ENCODE peak calls at places on chromosome 13, in eight cellular contexts. One of them, this sample, is unnamed.

GRCh38 chr13:33838567-33839131 is 20.7 kb downstream of the RFC3 start:
- DNase-seq in esophagus muscularis mucosa: no peak
- DNase-seq in pancreas: no peak
- DNase-seq in left ventricle myocardium inferior: no peak
- DNase-seq in astrocyte: peak; percentile 7
- DNase-seq in cardiac fibroblast: peak; percentile 46
- DNase-seq in fibroblast of pulmonary artery: peak; percentile 45
- DNase-seq in breast epithelium: no peak
- DNase-seq in this sample: peak; percentile 22

GRCh38 chr13:73025212-73026012 is 33.4 kb upstream of the KLF5 start:
- DNase-seq in esophagus muscularis mucosa: no peak
- DNase-seq in pancreas: no peak
- DNase-seq in left ventricle myocardium inferior: no peak
- DNase-seq in astrocyte: peak; percentile 38
- DNase-seq in cardiac fibroblast: peak; percentile 14
- DNase-seq in fibroblast of pulmonary artery: peak; percentile 51
- DNase-seq in breast epithelium: no peak
- DNase-seq in this sample: no peak

GRCh38 chr13:50400930-50401553 is 385.8 kb downstream of the KCNRG start:
- DNase-seq in esophagus muscularis mucosa: no peak
- DNase-seq in pancreas: no peak
- DNase-seq in left ventricle myocardium inferior: no peak
- DNase-seq in astrocyte: peak; percentile 96
- DNase-seq in cardiac fibroblast: peak; percentile 89
- DNase-seq in fibroblast of pulmonary artery: peak; percentile 84
- DNase-seq in breast epithelium: no peak
- DNase-seq in this sample: peak; percentile 73

GRCh38 chr13:44218501-44219240 is 155.0 kb upstream of the SERP2 start:
- DNase-seq in esophagus muscularis mucosa: no peak
- DNase-seq in pancreas: peak; percentile 70
- DNase-seq in left ventricle myocardium inferior: peak; percentile 76
- DNase-seq in astrocyte: no peak
- DNase-seq in cardiac fibroblast: peak; percentile 70
- DNase-seq in fibroblast of pulmonary artery: peak; percentile 67
- DNase-seq in breast epithelium: peak; percentile 57
- DNase-seq in this sample: no peak

GRCh38 chr13:45781553-45782326 is 69.8 kb downstream of the SIAH3 start:
- DNase-seq in esophagus muscularis mucosa: no peak
- DNase-seq in pancreas: peak; percentile 73
- DNase-seq in left ventricle myocardium inferior: peak; percentile 75
- DNase-seq in astrocyte: peak; percentile 17
- DNase-seq in cardiac fibroblast: peak; percentile 10
- DNase-seq in fibroblast of pulmonary artery: peak; percentile 3
- DNase-seq in breast epithelium: no peak
- DNase-seq in this sample: no peak

GRCh38 chr13:33079960-33080359 is 63.7 kb downstream of the KL start:
- DNase-seq in esophagus muscularis mucosa: no peak
- DNase-seq in pancreas: no peak
- DNase-seq in left ventricle myocardium inferior: no peak
- DNase-seq in astrocyte: no peak
- DNase-seq in cardiac fibroblast: no peak
- DNase-seq in fibroblast of pulmonary artery: no peak
- DNase-seq in breast epithelium: no peak
- DNase-seq in this sample: no peak

GRCh38 chr13:97003071-97003470 is 8.8 kb upstream of the OXGR1 start:
- DNase-seq in esophagus muscularis mucosa: no peak
- DNase-seq in pancreas: no peak
- DNase-seq in left ventricle myocardium inferior: no peak
- DNase-seq in astrocyte: peak; percentile 62
- DNase-seq in cardiac fibroblast: no peak
- DNase-seq in fibroblast of pulmonary artery: peak; percentile 25
- DNase-seq in breast epithelium: no peak
- DNase-seq in this sample: peak; percentile 23

GRCh38 chr13:90757127-90757680 is 590.3 kb upstream of the MIR17HG start:
- DNase-seq in esophagus muscularis mucosa: no peak
- DNase-seq in pancreas: no peak
- DNase-seq in left ventricle myocardium inferior: no peak
- DNase-seq in astrocyte: no peak
- DNase-seq in cardiac fibroblast: peak; percentile 4
- DNase-seq in fibroblast of pulmonary artery: no peak
- DNase-seq in breast epithelium: no peak
- DNase-seq in this sample: no peak

GRCh38 chr13:28531956-28532225 is 37.0 kb upstream of the FLT1 start:
- DNase-seq in esophagus muscularis mucosa: no peak
- DNase-seq in pancreas: no peak
- DNase-seq in left ventricle myocardium inferior: no peak
- DNase-seq in astrocyte: no peak
- DNase-seq in cardiac fibroblast: no peak
- DNase-seq in fibroblast of pulmonary artery: no peak
- DNase-seq in breast epithelium: no peak
- DNase-seq in this sample: no peak

GRCh38 chr13:100382787-100383186 is 205.8 kb downstream of the GGACT start:
- DNase-seq in esophagus muscularis mucosa: no peak
- DNase-seq in pancreas: no peak
- DNase-seq in left ventricle myocardium inferior: no peak
- DNase-seq in astrocyte: peak; percentile 51
- DNase-seq in cardiac fibroblast: peak; percentile 32
- DNase-seq in fibroblast of pulmonary artery: peak; percentile 48
- DNase-seq in breast epithelium: no peak
- DNase-seq in this sample: peak; percentile 23

GRCh38 chr13:22893777-22894176 is 287.0 kb upstream of the SGCG start:
- DNase-seq in esophagus muscularis mucosa: no peak
- DNase-seq in pancreas: no peak
- DNase-seq in left ventricle myocardium inferior: no peak
- DNase-seq in astrocyte: no peak
- DNase-seq in cardiac fibroblast: no peak
- DNase-seq in fibroblast of pulmonary artery: no peak
- DNase-seq in breast epithelium: no peak
- DNase-seq in this sample: no peak

GRCh38 chr13:72565893-72566292 is 161.5 kb downstream of the MZT1 start:
- DNase-seq in esophagus muscularis mucosa: no peak
- DNase-seq in pancreas: no peak
- DNase-seq in left ventricle myocardium inferior: no peak
- DNase-seq in astrocyte: peak; percentile 11
- DNase-seq in cardiac fibroblast: peak; percentile 33
- DNase-seq in fibroblast of pulmonary artery: peak; percentile 49
- DNase-seq in breast epithelium: no peak
- DNase-seq in this sample: peak; percentile 47

GRCh38 chr13:64928704-64929499 is 2301.2 kb downstream of the PCDH9 start:
- DNase-seq in esophagus muscularis mucosa: no peak
- DNase-seq in pancreas: no peak
- DNase-seq in left ventricle myocardium inferior: no peak
- DNase-seq in astrocyte: peak; percentile 91
- DNase-seq in cardiac fibroblast: peak; percentile 62
- DNase-seq in fibroblast of pulmonary artery: peak; percentile 84
- DNase-seq in breast epithelium: no peak
- DNase-seq in this sample: peak; percentile 91

GRCh38 chr13:90414691-90415596 is 932.5 kb upstream of the MIR17HG start:
- DNase-seq in esophagus muscularis mucosa: no peak
- DNase-seq in pancreas: no peak
- DNase-seq in left ventricle myocardium inferior: no peak
- DNase-seq in astrocyte: peak; percentile 80
- DNase-seq in cardiac fibroblast: peak; percentile 66
- DNase-seq in fibroblast of pulmonary artery: peak; percentile 67
- DNase-seq in breast epithelium: no peak
- DNase-seq in this sample: peak; percentile 87

GRCh38 chr13:44051923-44052322 is 172.2 kb downstream of the LACC1 start:
- DNase-seq in esophagus muscularis mucosa: no peak
- DNase-seq in pancreas: no peak
- DNase-seq in left ventricle myocardium inferior: no peak
- DNase-seq in astrocyte: peak; percentile 4
- DNase-seq in cardiac fibroblast: peak; percentile 12
- DNase-seq in fibroblast of pulmonary artery: peak; percentile 14
- DNase-seq in breast epithelium: no peak
- DNase-seq in this sample: peak; percentile 92

GRCh38 chr13:95121516-95121915 is 179.7 kb downstream of the ABCC4 start:
- DNase-seq in esophagus muscularis mucosa: no peak
- DNase-seq in pancreas: no peak
- DNase-seq in left ventricle myocardium inferior: no peak
- DNase-seq in astrocyte: no peak
- DNase-seq in cardiac fibroblast: no peak
- DNase-seq in fibroblast of pulmonary artery: no peak
- DNase-seq in breast epithelium: no peak
- DNase-seq in this sample: no peak

GRCh38 chr13:65416784-65417183 is 1813.4 kb downstream of the PCDH9 start:
- DNase-seq in esophagus muscularis mucosa: no peak
- DNase-seq in pancreas: no peak
- DNase-seq in left ventricle myocardium inferior: no peak
- DNase-seq in astrocyte: no peak
- DNase-seq in cardiac fibroblast: no peak
- DNase-seq in fibroblast of pulmonary artery: no peak
- DNase-seq in breast epithelium: no peak
- DNase-seq in this sample: no peak

GRCh38 chr13:31965361-31966066 is 66.1 kb upstream of the FRY start:
- DNase-seq in esophagus muscularis mucosa: no peak
- DNase-seq in pancreas: no peak
- DNase-seq in left ventricle myocardium inferior: no peak
- DNase-seq in astrocyte: peak; percentile 62
- DNase-seq in cardiac fibroblast: peak; percentile 65
- DNase-seq in fibroblast of pulmonary artery: peak; percentile 81
- DNase-seq in breast epithelium: no peak
- DNase-seq in this sample: peak; percentile 91
- H3K4me3 ChIP-seq in esophagus muscularis mucosa: no peak overlapping the region
- H3K4me3 ChIP-seq in pancreas: no peak overlapping the region
- H3K4me3 ChIP-seq in left ventricle myocardium inferior: no peak overlapping the region
- H3K4me3 ChIP-seq in astrocyte: no peak overlapping the region
- H3K4me3 ChIP-seq in cardiac fibroblast: no peak overlapping the region
- H3K4me3 ChIP-seq in fibroblast of pulmonary artery: no peak overlapping the region
- H3K4me3 ChIP-seq in breast epithelium: no peak overlapping the region
- H3K4me3 ChIP-seq in this sample: no peak overlapping the region

GRCh38 chr13:52160053-52160452 is 656 bp upstream of the NEK3 start:
- DNase-seq in esophagus muscularis mucosa: no peak
- DNase-seq in pancreas: no peak
- DNase-seq in left ventricle myocardium inferior: no peak
- DNase-seq in astrocyte: no peak
- DNase-seq in cardiac fibroblast: no peak
- DNase-seq in fibroblast of pulmonary artery: no peak
- DNase-seq in breast epithelium: no peak
- DNase-seq in this sample: no peak
- H3K4me3 ChIP-seq in esophagus muscularis mucosa: peak overlapping the region; percentile 85
- H3K4me3 ChIP-seq in pancreas: no peak overlapping the region
- H3K4me3 ChIP-seq in left ventricle myocardium inferior: peak overlapping the region; percentile 96
- H3K4me3 ChIP-seq in astrocyte: no peak overlapping the region
- H3K4me3 ChIP-seq in cardiac fibroblast: no peak overlapping the region
- H3K4me3 ChIP-seq in fibroblast of pulmonary artery: no peak overlapping the region
- H3K4me3 ChIP-seq in breast epithelium: peak overlapping the region; percentile 77
- H3K4me3 ChIP-seq in this sample: no peak overlapping the region

DNA sequence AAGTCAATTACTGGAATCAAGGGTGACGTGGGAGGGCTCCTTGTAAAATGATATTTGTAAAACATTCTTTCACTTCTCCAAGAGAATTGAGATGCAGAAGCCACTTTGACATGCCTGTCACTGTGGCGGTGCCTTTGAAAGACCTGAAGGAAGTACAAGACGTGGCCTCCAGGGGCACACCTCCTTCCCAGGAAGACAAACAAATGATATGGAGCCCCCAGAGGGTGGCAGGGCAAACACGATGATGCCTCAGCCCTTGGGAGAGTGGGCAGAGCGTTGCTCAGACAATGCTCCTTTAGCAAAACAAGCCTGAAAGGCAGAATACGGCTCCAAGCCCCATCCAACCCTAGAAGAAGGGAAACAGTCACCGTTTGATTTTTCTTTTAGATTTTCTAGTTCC is 9.3 kb upstream of the ATP12A start:
- DNase-seq in esophagus muscularis mucosa: no peak
- DNase-seq in pancreas: no peak
- DNase-seq in left ventricle myocardium inferior: no peak
- DNase-seq in astrocyte: no peak
- DNase-seq in cardiac fibroblast: peak; percentile 11
- DNase-seq in fibroblast of pulmonary artery: peak; percentile 18
- DNase-seq in breast epithelium: no peak
- DNase-seq in this sample: peak; percentile 52
- H3K4me3 ChIP-seq in esophagus muscularis mucosa: no peak overlapping the region
- H3K4me3 ChIP-seq in pancreas: peak overlapping the region; percentile 5
- H3K4me3 ChIP-seq in left ventricle myocardium inferior: no peak overlapping the region
- H3K4me3 ChIP-seq in astrocyte: no peak overlapping the region
- H3K4me3 ChIP-seq in cardiac fibroblast: no peak overlapping the region
- H3K4me3 ChIP-seq in fibroblast of pulmonary artery: no peak overlapping the region
- H3K4me3 ChIP-seq in breast epithelium: no peak overlapping the region
- H3K4me3 ChIP-seq in this sample: no peak overlapping the region

GRCh38 chr13:75549262-75550158 is at the start of gene UCHL3:
- DNase-seq in esophagus muscularis mucosa: peak; percentile 97
- DNase-seq in pancreas: peak; percentile 98
- DNase-seq in left ventricle myocardium inferior: peak; percentile 96
- DNase-seq in astrocyte: peak; percentile 85
- DNase-seq in cardiac fibroblast: peak; percentile 97
- DNase-seq in fibroblast of pulmonary artery: peak; percentile 98
- DNase-seq in breast epithelium: peak; percentile 91
- DNase-seq in this sample: peak; percentile 94
- H3K4me3 ChIP-seq in esophagus muscularis mucosa: peak within 1 kb of the TSS; percentile 97
- H3K4me3 ChIP-seq in pancreas: peak within 1 kb of the TSS; percentile 78
- H3K4me3 ChIP-seq in left ventricle myocardium inferior: peak within 1 kb of the TSS; percentile 93
- H3K4me3 ChIP-seq in astrocyte: peak within 1 kb of the TSS; percentile 95
- H3K4me3 ChIP-seq in cardiac fibroblast: peak within 1 kb of the TSS; percentile 85
- H3K4me3 ChIP-seq in fibroblast of pulmonary artery: peak within 1 kb of the TSS; percentile 99
- H3K4me3 ChIP-seq in breast epithelium: peak within 1 kb of the TSS; percentile 92
- H3K4me3 ChIP-seq in this sample: peak within 1 kb of the TSS; percentile 98

GRCh38 chr13:81987677-81988357 is 1646.9 kb upstream of the SPRY2 start:
- DNase-seq in esophagus muscularis mucosa: no peak
- DNase-seq in pancreas: no peak
- DNase-seq in left ventricle myocardium inferior: no peak
- DNase-seq in astrocyte: no peak
- DNase-seq in cardiac fibroblast: no peak
- DNase-seq in fibroblast of pulmonary artery: no peak
- DNase-seq in breast epithelium: no peak
- DNase-seq in this sample: no peak

GRCh38 chr13:81990652-81991051 is 1649.7 kb upstream of the SPRY2 start:
- DNase-seq in esophagus muscularis mucosa: no peak
- DNase-seq in pancreas: no peak
- DNase-seq in left ventricle myocardium inferior: no peak
- DNase-seq in astrocyte: no peak
- DNase-seq in cardiac fibroblast: no peak
- DNase-seq in fibroblast of pulmonary artery: no peak
- DNase-seq in breast epithelium: no peak
- DNase-seq in this sample: no peak

GRCh38 chr13:81988542-81988941 is 1647.6 kb upstream of the SPRY2 start:
- DNase-seq in esophagus muscularis mucosa: no peak
- DNase-seq in pancreas: no peak
- DNase-seq in left ventricle myocardium inferior: no peak
- DNase-seq in astrocyte: no peak
- DNase-seq in cardiac fibroblast: no peak
- DNase-seq in fibroblast of pulmonary artery: no peak
- DNase-seq in breast epithelium: no peak
- DNase-seq in this sample: no peak

GRCh38 chr13:81986308-81986707 is 1645.4 kb upstream of the SPRY2 start:
- DNase-seq in esophagus muscularis mucosa: no peak
- DNase-seq in pancreas: no peak
- DNase-seq in left ventricle myocardium inferior: no peak
- DNase-seq in astrocyte: no peak
- DNase-seq in cardiac fibroblast: no peak
- DNase-seq in fibroblast of pulmonary artery: no peak
- DNase-seq in breast epithelium: no peak
- DNase-seq in this sample: no peak

DNA sequence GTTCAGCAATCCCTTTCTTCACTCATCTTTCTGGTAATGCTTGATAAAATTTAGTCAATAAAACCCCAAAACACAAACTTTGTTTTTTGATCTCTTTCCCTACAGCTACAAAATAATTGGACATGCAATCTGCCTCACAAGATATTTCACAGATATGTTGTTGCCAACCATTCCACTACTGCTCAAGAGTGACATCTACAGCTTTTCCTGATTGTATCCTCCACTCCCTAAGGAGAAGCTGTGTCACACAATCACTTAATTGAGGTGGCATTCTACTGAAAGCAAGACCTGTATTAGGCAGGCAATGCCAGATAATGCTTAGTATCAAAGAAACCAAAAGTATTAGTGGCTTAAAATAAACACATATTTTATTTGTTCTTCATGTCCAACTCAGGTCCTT is 1646.2 kb upstream of the SPRY2 start:
- DNase-seq in esophagus muscularis mucosa: no peak
- DNase-seq in pancreas: no peak
- DNase-seq in left ventricle myocardium inferior: no peak
- DNase-seq in astrocyte: no peak
- DNase-seq in cardiac fibroblast: no peak
- DNase-seq in fibroblast of pulmonary artery: no peak
- DNase-seq in breast epithelium: no peak
- DNase-seq in this sample: no peak
- H3K4me3 ChIP-seq in esophagus muscularis mucosa: no peak overlapping the region
- H3K4me3 ChIP-seq in pancreas: no peak overlapping the region
- H3K4me3 ChIP-seq in left ventricle myocardium inferior: no peak overlapping the region
- H3K4me3 ChIP-seq in astrocyte: no peak overlapping the region
- H3K4me3 ChIP-seq in cardiac fibroblast: no peak overlapping the region
- H3K4me3 ChIP-seq in fibroblast of pulmonary artery: no peak overlapping the region
- H3K4me3 ChIP-seq in breast epithelium: no peak overlapping the region
- H3K4me3 ChIP-seq in this sample: no peak overlapping the region

This sample was measured in mesenchymal stem cell.